ENCODE peak calls at places on chromosome 2, in six cellular contexts. K is K562, L is GM12878, B is H1, N is HCT116, J is SK-N-SH. S is an unnamed sample.

GRCh38 chr2:237128026-237128703 is 42.5 kb downstream of the COPS8 start:
- DNase-seq in K (no peak), L (no peak), B (peak; percentile 46), N (peak; percentile 77), J (peak; percentile 28), S (no peak)

GRCh38 chr2:234620018-234620417 is 123.1 kb upstream of the ARL4C start:
- DNase-seq in K (no peak), L (no peak), B (no peak), N (no peak), J (no peak), S (no peak)

GRCh38 chr2:118632921-118633320 is 214.5 kb downstream of the EN1 start:
- DNase-seq in K (peak; percentile 11), L (no peak), B (no peak), N (no peak), J (no peak), S (no peak)

GRCh38 chr2:225889452-225889851 is 489.9 kb downstream of the NYAP2 start:
- DNase-seq in K (peak; percentile 1), L (no peak), B (no peak), N (peak; percentile 60), J (peak; percentile 7), S (peak; percentile 53)

GRCh38 chr2:232415736-232416520 is 9.3 kb downstream of the ALPG start:
- DNase-seq in K (no peak), L (no peak), B (no peak), N (no peak), J (peak; percentile 8), S (no peak)

GRCh38 chr2:30366199-30366691 is 80.8 kb upstream of the LCLAT1 start:
- DNase-seq in K (no peak), L (no peak), B (no peak), N (no peak), J (no peak), S (no peak)

GRCh38 chr2:26704441-26704977 is 12.0 kb downstream of the KCNK3 start:
- DNase-seq in K (no peak), L (no peak), B (no peak), N (no peak), J (no peak), S (no peak)

GRCh38 chr2:194383404-194383803 is 1273.6 kb upstream of the SLC39A10 start:
- DNase-seq in K (no peak), L (no peak), B (no peak), N (peak; percentile 12), J (no peak), S (no peak)

GRCh38 chr2:31002510-31002909 is 135.7 kb downstream of the GALNT14 start:
- DNase-seq in K (no peak), L (no peak), B (no peak), N (no peak), J (peak; percentile 50), S (no peak)

GRCh38 chr2:168290391-168290790 is 43.0 kb upstream of the STK39 start:
- DNase-seq in K (no peak), L (no peak), B (no peak), N (no peak), J (no peak), S (no peak)

GRCh38 chr2:102439065-102439695 is 16.2 kb downstream of the IL18RAP start:
- DNase-seq in K (peak; percentile 36), L (no peak), B (no peak), N (no peak), J (no peak), S (no peak)

GRCh38 chr2:231396058-231396821 is 730 bp downstream of the B3GNT7 start:
- DNase-seq in K (no peak), L (no peak), B (no peak), N (no peak), J (peak; percentile 40), S (no peak)

GRCh38 chr2:1594281-1595171 is 149.8 kb downstream of the PXDN start:
- DNase-seq in K (no peak), L (no peak), B (no peak), N (no peak), J (no peak), S (no peak)

GRCh38 chr2:42098571-42099430 is 51.0 kb downstream of the PKDCC start:
- DNase-seq in K (no peak), L (no peak), B (no peak), N (no peak), J (no peak), S (no peak)

GRCh38 chr2:234789926-234790325 is 161.9 kb upstream of the SH3BP4 start:
- DNase-seq in K (no peak), L (no peak), B (no peak), N (no peak), J (no peak), S (no peak)

GRCh38 chr2:119106301-119106897 is 52.2 kb downstream of the C1QL2 start:
- DNase-seq in K (peak; percentile 64), L (no peak), B (no peak), N (no peak), J (no peak), S (peak; percentile 65)

GRCh38 chr2:200267350-200267749 is 39.1 kb upstream of the SPATS2L start:
- DNase-seq in K (no peak), L (no peak), B (no peak), N (no peak), J (no peak), S (no peak)

GRCh38 chr2:66122491-66122890 is 312.4 kb upstream of the MEIS1 start:
- DNase-seq in K (no peak), L (no peak), B (no peak), N (no peak), J (no peak), S (no peak)

GRCh38 chr2:179938026-179938425 is 69.1 kb downstream of the CWC22 start:
- DNase-seq in K (no peak), L (no peak), B (no peak), N (no peak), J (no peak), S (no peak)

GRCh38 chr2:86227685-86228084 is 28.4 kb downstream of the MRPL35 start:
- DNase-seq in K (no peak), L (no peak), B (no peak), N (no peak), J (no peak), S (no peak)

GRCh38 chr2:140353541-140353940 is 1573.4 kb upstream of the NXPH2 start:
- DNase-seq in K (no peak), L (no peak), B (no peak), N (no peak), J (no peak), S (no peak)

GRCh38 chr2:127707890-127708648 is 6.8 kb downstream of the SFT2D3 start:
- DNase-seq in K (no peak), L (no peak), B (no peak), N (no peak), J (no peak), S (no peak)

GRCh38 chr2:95388878-95389255 is 13.6 kb upstream of the FAHD2A start:
- DNase-seq in K (no peak), L (no peak), B (no peak), N (no peak), J (no peak), S (no peak)

GRCh38 chr2:134314656-134315377 is 60.9 kb downstream of the MGAT5 start:
- DNase-seq in K (no peak), L (no peak), B (no peak), N (no peak), J (no peak), S (no peak)

DNA sequence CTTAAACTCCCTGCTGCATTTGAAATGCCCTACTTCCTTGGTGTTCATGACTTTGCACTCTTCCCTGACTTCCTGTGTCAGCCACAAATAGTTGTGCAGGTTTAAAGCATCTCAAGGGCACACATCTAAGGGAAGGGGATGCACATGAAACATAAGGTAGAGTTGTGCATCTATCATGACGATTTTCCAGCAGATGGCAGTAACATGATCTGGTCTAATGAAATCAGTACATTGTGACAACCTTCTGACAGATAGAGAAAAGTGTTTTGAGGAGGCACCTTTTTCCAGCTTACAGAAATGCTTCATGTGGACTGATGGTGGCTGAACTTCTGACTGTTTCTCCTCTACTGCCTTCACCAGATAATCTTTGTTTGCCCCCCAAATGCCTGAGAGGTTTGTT is 238.9 kb downstream of the XIRP2 start:
- DNase-seq in K (no peak), L (no peak), B (no peak), N (no peak), J (no peak), S (no peak)
- TF ChIP-seq JUND in K (no peak), L (no peak), B (no peak), N (no peak), J (no peak), S (no peak)

GRCh38 chr2:241794250-241794823 is 14.7 kb upstream of the NEU4 start:
- DNase-seq in K (no peak), L (no peak), B (no peak), N (no peak), J (no peak), S (no peak)

GRCh38 chr2:241793385-241793784 is 15.6 kb upstream of the NEU4 start:
- DNase-seq in K (no peak), L (no peak), B (no peak), N (no peak), J (no peak), S (no peak)

GRCh38 chr2:241788135-241788534 is 11.5 kb downstream of the GAL3ST2 start:
- DNase-seq in K (no peak), L (no peak), B (no peak), N (no peak), J (no peak), S (no peak)

DNA sequence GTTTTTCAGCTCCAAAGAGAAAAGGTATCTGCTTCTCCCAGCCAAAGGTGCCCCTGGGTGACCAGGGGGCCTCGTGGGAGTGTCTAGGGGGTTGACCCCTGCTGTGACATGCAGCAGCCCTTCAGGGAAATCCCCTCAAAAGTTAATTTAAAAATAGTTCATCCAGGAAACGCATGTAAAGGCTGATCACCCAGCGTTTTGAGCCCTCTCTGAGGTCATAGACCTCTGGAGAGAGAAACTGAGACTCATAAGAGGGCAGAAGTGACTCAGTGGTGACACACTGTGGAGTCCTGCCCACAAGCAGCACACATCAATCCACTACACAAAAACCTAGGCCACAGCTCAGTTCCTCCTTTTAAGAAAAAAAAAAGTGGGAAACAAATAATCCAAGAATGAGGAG is 11.9 kb downstream of the GAL3ST2 start:
- DNase-seq in K (no peak), L (peak; percentile 74), B (no peak), N (peak; percentile 31), J (no peak), S (no peak)
- TF ChIP-seq JUND in K (no peak), L (no peak), B (no peak), N (peak; percentile 18), J (no peak), S (no peak)

DNA sequence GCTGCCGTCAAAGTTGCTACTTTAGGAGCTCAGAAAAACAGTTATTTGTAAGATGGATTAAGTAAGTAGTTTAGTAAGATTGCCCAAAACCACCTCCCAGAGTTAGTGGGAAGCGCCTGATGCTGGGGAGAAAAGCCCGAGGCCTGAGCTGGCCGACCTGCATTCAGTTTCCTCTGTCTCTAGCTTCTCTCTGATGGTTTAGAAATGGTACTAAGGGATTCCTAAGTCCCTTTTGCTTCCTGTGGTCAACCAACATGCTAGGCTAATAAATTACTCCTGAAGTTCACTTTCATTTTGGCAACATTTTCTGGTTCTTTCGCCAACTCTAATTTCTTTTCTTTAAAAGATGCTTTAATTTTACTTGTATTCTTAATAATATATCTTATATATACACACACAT is 60.1 kb downstream of the ASAP2 start:
- DNase-seq in K (no peak), L (no peak), B (no peak), N (no peak), J (no peak), S (no peak)
- TF ChIP-seq JUND in K (no peak), L (no peak), B (no peak), N (no peak), J (no peak), S (no peak)

DNA sequence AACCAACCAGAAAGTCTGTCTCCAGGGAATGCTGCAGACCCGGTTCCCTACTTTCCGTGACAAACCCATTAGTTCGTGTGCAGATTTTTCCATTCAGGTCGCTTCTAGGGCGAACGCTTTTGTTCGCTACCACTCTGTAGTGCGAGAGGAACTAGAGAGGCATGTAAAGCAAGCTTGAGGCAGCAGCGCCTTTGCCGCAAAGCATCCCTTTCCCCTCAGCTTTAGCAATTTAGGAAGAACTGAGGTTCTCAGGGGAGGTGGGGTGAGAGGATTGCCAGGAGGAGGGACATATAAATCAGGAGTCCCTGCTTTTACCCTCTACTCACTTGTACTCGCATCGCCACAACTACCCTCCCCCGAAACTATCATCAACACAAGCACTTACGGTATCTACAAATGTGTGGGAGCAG is 753 bp upstream of the ZNF804A start:
- DNase-seq in K (no peak), L (no peak), B (peak; percentile 15), N (peak; percentile 26), J (peak; percentile 49), S (peak; percentile 36)
- TF ChIP-seq JUND in K (no peak), L (no peak), B (no peak), N (no peak), J (no peak), S (no peak)